ENCODE peak calls at places on chromosomes 12 and 14, in five cellular contexts. One of them, this sample, is unnamed.

GRCh38 chr12:69351462-69352236 is 3.5 kb downstream of the LYZ start:
- DNase-seq in body of pancreas: no peak
- DNase-seq in adrenal gland: no peak
- DNase-seq in transverse colon: no peak
- DNase-seq in uterus: no peak
- DNase-seq in this sample: no peak

GRCh38 chr12:55707841-55708694 is at the start of gene ITGA7:
- DNase-seq in body of pancreas: peak
- DNase-seq in adrenal gland: peak
- DNase-seq in transverse colon: peak
- DNase-seq in uterus: peak
- DNase-seq in this sample: no peak

GRCh38 chr12:30969006-30969405 is 42.5 kb downstream of the TSPAN11 start:
- DNase-seq in adrenal gland: no peak
- DNase-seq in uterus: no peak
- DNase-seq in transverse colon: no peak
- DNase-seq in body of pancreas: no peak
- DNase-seq in this sample: no peak

GRCh38 chr12:59084758-59085383 is 164.6 kb upstream of the LRIG3 start:
- DNase-seq in adrenal gland: no peak
- DNase-seq in uterus: peak
- DNase-seq in body of pancreas: no peak
- DNase-seq in transverse colon: no peak
- DNase-seq in this sample: no peak

GRCh38 chr12:125393569-125393968 is 328.3 kb downstream of the AACS start:
- DNase-seq in uterus: no peak
- DNase-seq in adrenal gland: no peak
- DNase-seq in transverse colon: peak
- DNase-seq in body of pancreas: no peak
- DNase-seq in this sample: no peak

GRCh38 chr12:121064116-121064515 is 25.1 kb upstream of the OASL start:
- DNase-seq in transverse colon: no peak
- DNase-seq in body of pancreas: no peak
- DNase-seq in adrenal gland: no peak
- DNase-seq in uterus: no peak
- DNase-seq in this sample: peak

GRCh38 chr14:54446201-54446693 is 5.1 kb upstream of the CNIH1 start:
- DNase-seq in adrenal gland: no peak
- DNase-seq in transverse colon: peak
- DNase-seq in uterus: peak
- DNase-seq in body of pancreas: no peak
- DNase-seq in this sample: no peak

GRCh38 chr12:49403887-49404517 is 36.7 kb downstream of the SPATS2 start:
- DNase-seq in transverse colon: no peak
- DNase-seq in adrenal gland: no peak
- DNase-seq in body of pancreas: no peak
- DNase-seq in uterus: no peak
- DNase-seq in this sample: no peak

GRCh38 chr12:118166946-118167345 is 31.0 kb downstream of the PEBP1 start:
- DNase-seq in transverse colon: no peak
- DNase-seq in adrenal gland: no peak
- DNase-seq in body of pancreas: no peak
- DNase-seq in uterus: no peak
- DNase-seq in this sample: no peak

GRCh38 chr12:122399592-122400373 is 22.7 kb downstream of the CLIP1 start:
- DNase-seq in transverse colon: peak
- DNase-seq in adrenal gland: peak
- DNase-seq in uterus: peak
- DNase-seq in body of pancreas: peak
- DNase-seq in this sample: peak

GRCh38 chr12:84056-84455 is 17.5 kb downstream of the IQSEC3 start:
- DNase-seq in adrenal gland: no peak
- DNase-seq in body of pancreas: no peak
- DNase-seq in uterus: no peak
- DNase-seq in transverse colon: no peak
- DNase-seq in this sample: peak

DNA sequence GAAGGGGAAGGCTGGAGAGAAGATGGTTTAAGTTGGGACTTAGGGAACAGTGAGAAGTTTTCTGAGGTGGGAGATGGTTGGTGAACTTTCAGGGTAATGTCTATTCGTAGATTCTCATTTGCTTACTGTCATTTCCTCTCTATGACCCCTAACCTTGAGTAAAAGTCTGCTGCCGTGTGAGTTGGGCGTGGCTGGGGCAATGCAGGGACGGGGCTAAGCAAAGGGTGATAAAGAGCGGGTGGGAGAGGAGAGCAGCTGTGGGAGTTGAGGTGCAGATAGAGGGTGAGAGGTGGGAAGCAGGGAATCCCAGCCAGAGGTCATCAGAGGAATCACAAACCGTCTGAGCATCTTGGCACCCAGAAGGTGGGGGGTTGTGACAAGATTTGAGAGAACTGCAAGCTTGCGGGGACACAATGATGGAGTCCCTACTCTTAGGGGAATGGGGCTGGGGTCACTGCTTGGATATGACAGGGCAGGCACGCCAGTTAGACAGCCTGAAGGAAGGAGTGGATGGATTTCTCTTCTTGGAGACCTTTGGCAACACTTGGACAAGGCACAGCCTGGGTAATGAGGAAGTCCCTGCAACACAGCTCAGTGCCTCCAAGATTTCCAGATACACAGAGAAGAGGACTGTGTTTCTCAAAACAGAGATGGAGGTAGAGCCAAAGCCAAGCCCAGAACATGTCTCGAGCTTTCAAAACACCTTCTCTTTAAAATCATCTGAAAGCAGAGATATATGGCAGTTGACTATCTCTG is 45.9 kb upstream of the CTDSP2 start:
- DNase-seq in transverse colon: peak
- DNase-seq in uterus: no peak
- DNase-seq in adrenal gland: no peak
- DNase-seq in body of pancreas: no peak
- DNase-seq in this sample: no peak
- H3K27ac ChIP-seq in transverse colon: peak
- H3K27ac ChIP-seq in uterus: peak
- H3K27ac ChIP-seq in adrenal gland: peak
- H3K27ac ChIP-seq in body of pancreas: peak
- H3K27ac ChIP-seq in this sample: peak

GRCh38 chr12:110549716-110550115 is 33.4 kb downstream of the PPTC7 start:
- DNase-seq in body of pancreas: no peak
- DNase-seq in transverse colon: no peak
- DNase-seq in adrenal gland: no peak
- DNase-seq in uterus: no peak
- DNase-seq in this sample: no peak
- TF ChIP-seq POLR2A in body of pancreas: no peak
- TF ChIP-seq POLR2A in transverse colon: no peak
- TF ChIP-seq POLR2A in adrenal gland: no peak
- TF ChIP-seq POLR2A in uterus: no peak
- TF ChIP-seq POLR2A in this sample: no peak

GRCh38 chr12:60594035-60594711 is 998.3 kb downstream of the SLC16A7 start:
- DNase-seq in adrenal gland: no peak
- DNase-seq in uterus: no peak
- DNase-seq in transverse colon: no peak
- DNase-seq in body of pancreas: no peak
- DNase-seq in this sample: no peak
- H3K4me3 ChIP-seq in adrenal gland: no peak
- H3K4me3 ChIP-seq in uterus: no peak
- H3K4me3 ChIP-seq in transverse colon: no peak
- H3K4me3 ChIP-seq in body of pancreas: no peak
- H3K4me3 ChIP-seq in this sample: no peak

DNA sequence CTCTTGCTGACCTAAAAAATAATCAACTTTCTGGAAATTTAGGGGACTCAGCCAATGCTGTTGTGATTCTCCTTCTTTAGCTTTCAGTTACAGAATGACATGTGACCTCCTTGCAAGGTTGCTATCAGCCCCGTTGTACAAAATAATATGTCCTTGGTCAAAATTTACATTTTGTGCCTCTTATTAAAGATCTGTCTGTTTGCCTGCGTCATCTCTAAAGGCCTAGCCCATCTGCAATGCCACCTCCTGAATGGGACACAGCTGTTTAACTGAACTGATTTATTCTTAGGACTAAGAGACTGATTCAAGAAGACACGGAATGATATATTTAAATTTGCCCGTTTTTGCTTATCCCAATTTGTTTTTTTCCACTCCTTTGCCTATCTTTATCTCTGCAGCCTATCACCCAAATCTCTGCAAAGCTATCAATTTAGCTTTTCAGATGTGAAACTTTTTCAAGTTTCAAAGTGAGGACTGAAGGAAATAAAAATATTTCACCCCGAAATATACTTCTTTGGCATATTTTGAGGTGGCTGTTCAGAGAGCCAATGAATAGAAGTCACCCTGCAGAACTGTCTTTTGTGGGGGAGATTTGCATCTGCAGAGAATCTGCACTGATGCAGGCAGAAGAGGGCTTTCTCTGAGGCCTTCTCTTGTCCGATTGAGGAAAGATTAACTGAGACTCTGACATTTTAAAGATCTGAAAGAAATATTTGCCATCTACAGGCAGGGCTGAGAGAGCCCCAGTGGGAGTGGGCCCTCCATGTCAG is 126.0 kb downstream of the VEZT start:
- DNase-seq in transverse colon: no peak
- DNase-seq in adrenal gland: no peak
- DNase-seq in body of pancreas: no peak
- DNase-seq in uterus: no peak
- DNase-seq in this sample: no peak
- H3K27ac ChIP-seq in transverse colon: no peak
- H3K27ac ChIP-seq in adrenal gland: no peak
- H3K27ac ChIP-seq in body of pancreas: no peak
- H3K27ac ChIP-seq in uterus: no peak
- H3K27ac ChIP-seq in this sample: no peak

GRCh38 chr12:8615206-8615605 is 2.5 kb upstream of the AICDA start:
- DNase-seq in uterus: no peak
- DNase-seq in body of pancreas: no peak
- DNase-seq in transverse colon: no peak
- DNase-seq in adrenal gland: no peak
- DNase-seq in this sample: no peak

GRCh38 chr12:8609061-8609570 is 3.5 kb downstream of the AICDA start:
- DNase-seq in transverse colon: no peak
- DNase-seq in body of pancreas: peak
- DNase-seq in uterus: no peak
- DNase-seq in adrenal gland: no peak
- DNase-seq in this sample: no peak

GRCh38 chr12:8612629-8613028 is at the start of gene AICDA:
- DNase-seq in body of pancreas: no peak
- DNase-seq in transverse colon: no peak
- DNase-seq in uterus: no peak
- DNase-seq in adrenal gland: no peak
- DNase-seq in this sample: no peak
- TF ChIP-seq POLR2A in body of pancreas: no peak
- TF ChIP-seq POLR2A in transverse colon: no peak
- TF ChIP-seq POLR2A in uterus: no peak
- TF ChIP-seq POLR2A in adrenal gland: no peak
- TF ChIP-seq POLR2A in this sample: no peak

DNA sequence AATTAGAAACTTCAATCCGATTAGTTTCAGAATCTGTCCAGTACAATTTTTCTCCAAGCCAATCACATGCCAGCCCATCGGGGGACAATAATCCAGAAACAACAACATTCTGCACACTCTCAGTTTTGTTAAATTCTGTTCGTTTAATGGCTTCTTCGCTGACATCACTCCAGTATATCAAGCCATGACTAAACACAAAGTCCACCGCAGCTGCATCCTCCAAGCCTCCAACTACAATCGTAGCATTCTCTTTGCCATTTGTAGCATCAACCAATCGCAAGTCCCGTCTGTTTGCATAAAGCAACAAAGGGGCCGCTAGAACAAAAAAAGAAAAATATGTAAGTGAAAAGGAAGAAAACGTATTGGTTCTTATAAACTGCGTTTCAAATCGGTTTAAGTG is 22.5 kb downstream of the LRP6 start:
- DNase-seq in adrenal gland: no peak
- DNase-seq in transverse colon: no peak
- DNase-seq in uterus: no peak
- DNase-seq in body of pancreas: no peak
- DNase-seq in this sample: no peak
- H3K4me3 ChIP-seq in adrenal gland: no peak
- H3K4me3 ChIP-seq in transverse colon: no peak
- H3K4me3 ChIP-seq in uterus: no peak
- H3K4me3 ChIP-seq in body of pancreas: no peak
- H3K4me3 ChIP-seq in this sample: no peak

DNA sequence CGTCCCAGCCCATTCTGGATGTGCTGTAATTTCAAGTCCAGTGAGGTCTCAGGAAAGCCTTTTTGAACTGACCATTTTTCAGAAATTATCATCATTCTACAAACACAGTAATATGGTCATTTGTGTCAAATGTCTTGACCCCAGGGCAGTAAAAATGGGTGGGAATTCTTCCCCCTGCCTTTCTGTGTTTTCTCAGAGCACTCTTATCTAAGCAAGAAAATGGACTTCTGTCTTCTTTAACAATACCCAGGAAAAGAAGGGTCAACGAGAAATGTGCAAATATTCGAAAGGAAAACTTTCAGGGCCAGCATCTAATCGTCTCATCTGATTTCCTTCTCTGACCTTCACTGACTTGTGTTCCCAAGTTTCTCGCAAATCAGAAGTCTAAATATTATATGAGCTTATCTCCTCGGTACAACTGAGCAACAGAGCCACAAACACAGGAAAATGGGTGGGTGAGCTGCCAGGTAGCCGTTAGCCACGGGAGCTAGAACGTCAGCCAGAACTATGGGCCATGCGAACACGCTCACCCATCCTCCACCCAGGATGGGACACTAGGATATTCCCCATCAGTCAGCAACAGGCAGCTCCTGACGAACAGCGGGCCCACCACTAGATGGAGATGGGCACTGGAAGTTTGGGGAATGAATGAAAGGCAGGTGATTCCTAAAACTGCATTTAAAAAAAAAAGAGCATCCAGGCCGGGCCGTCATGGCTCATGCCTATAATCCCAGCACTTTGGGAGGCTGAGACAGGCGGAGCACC is 57.1 kb downstream of the VWF start:
- DNase-seq in uterus: peak
- DNase-seq in adrenal gland: no peak
- DNase-seq in body of pancreas: no peak
- DNase-seq in transverse colon: no peak
- DNase-seq in this sample: no peak
- H3K27ac ChIP-seq in uterus: no peak
- H3K27ac ChIP-seq in adrenal gland: no peak
- H3K27ac ChIP-seq in body of pancreas: no peak
- H3K27ac ChIP-seq in transverse colon: no peak
- H3K27ac ChIP-seq in this sample: peak

This sample was measured in vagina.